ENCODE peak calls at places on chromosomes 13 and 19, in six cellular contexts. One of them, this sample, is unnamed.

GRCh38 chr19:18023596-18024212 is 15.7 kb downstream of the ARRDC2 start:
- DNase-seq in GM19239: no peak
- DNase-seq in caudate nucleus: no peak
- DNase-seq in stimulated activated CD4-positive, alpha-beta T cell treated with anti-CD3 and anti-CD28 coated beads, Interleukin-4, amount 100 ng/mL, for 4 hours: no peak
- DNase-seq in WTC11: no peak
- DNase-seq in GM23338: no peak
- DNase-seq in this sample: peak

GRCh38 chr19:55777528-55777927 is 8.6 kb downstream of the RFPL4AL1 start:
- DNase-seq in GM19239: no peak
- DNase-seq in GM23338: peak
- DNase-seq in stimulated activated CD4-positive, alpha-beta T cell treated with anti-CD3 and anti-CD28 coated beads, Interleukin-4, amount 100 ng/mL, for 4 hours: no peak
- DNase-seq in caudate nucleus: no peak
- DNase-seq in WTC11: peak
- DNase-seq in this sample: no peak

GRCh38 chr19:40356681-40357595 is 8.4 kb downstream of the PLD3 start:
- DNase-seq in WTC11: no peak
- DNase-seq in stimulated activated CD4-positive, alpha-beta T cell treated with anti-CD3 and anti-CD28 coated beads, Interleukin-4, amount 100 ng/mL, for 4 hours: no peak
- DNase-seq in caudate nucleus: no peak
- DNase-seq in GM19239: no peak
- DNase-seq in GM23338: no peak
- DNase-seq in this sample: no peak

GRCh38 chr19:11736696-11737095 is 2.0 kb downstream of the ZNF823 start:
- DNase-seq in WTC11: no peak
- DNase-seq in caudate nucleus: no peak
- DNase-seq in GM19239: peak
- DNase-seq in GM23338: peak
- DNase-seq in stimulated activated CD4-positive, alpha-beta T cell treated with anti-CD3 and anti-CD28 coated beads, Interleukin-4, amount 100 ng/mL, for 4 hours: no peak
- DNase-seq in this sample: no peak

GRCh38 chr19:15379996-15380647 is 535 bp upstream of the AKAP8 start:
- DNase-seq in GM23338: peak
- DNase-seq in GM19239: no peak
- DNase-seq in WTC11: peak
- DNase-seq in stimulated activated CD4-positive, alpha-beta T cell treated with anti-CD3 and anti-CD28 coated beads, Interleukin-4, amount 100 ng/mL, for 4 hours: no peak
- DNase-seq in caudate nucleus: no peak
- DNase-seq in this sample: no peak

GRCh38 chr13:50006426-50007135 is 8.7 kb upstream of the KCNRG start:
- DNase-seq in GM23338: no peak
- DNase-seq in WTC11: no peak
- DNase-seq in GM19239: no peak
- DNase-seq in caudate nucleus: no peak
- DNase-seq in stimulated activated CD4-positive, alpha-beta T cell treated with anti-CD3 and anti-CD28 coated beads, Interleukin-4, amount 100 ng/mL, for 4 hours: no peak
- DNase-seq in this sample: no peak

GRCh38 chr19:8052464-8052859 is at the start of gene CCL25:
- DNase-seq in GM19239: no peak
- DNase-seq in WTC11: no peak
- DNase-seq in caudate nucleus: no peak
- DNase-seq in stimulated activated CD4-positive, alpha-beta T cell treated with anti-CD3 and anti-CD28 coated beads, Interleukin-4, amount 100 ng/mL, for 4 hours: no peak
- DNase-seq in GM23338: no peak
- DNase-seq in this sample: no peak

GRCh38 chr13:96090240-96091101 is 564 bp downstream of the HS6ST3 start:
- DNase-seq in GM19239: peak
- DNase-seq in stimulated activated CD4-positive, alpha-beta T cell treated with anti-CD3 and anti-CD28 coated beads, Interleukin-4, amount 100 ng/mL, for 4 hours: no peak
- DNase-seq in WTC11: peak
- DNase-seq in GM23338: peak
- DNase-seq in caudate nucleus: no peak
- DNase-seq in this sample: no peak

GRCh38 chr13:109408596-109409382 is 377.6 kb downstream of the IRS2 start:
- DNase-seq in GM19239: no peak
- DNase-seq in stimulated activated CD4-positive, alpha-beta T cell treated with anti-CD3 and anti-CD28 coated beads, Interleukin-4, amount 100 ng/mL, for 4 hours: no peak
- DNase-seq in GM23338: no peak
- DNase-seq in caudate nucleus: no peak
- DNase-seq in WTC11: no peak
- DNase-seq in this sample: no peak

GRCh38 chr19:1855040-1855827 is 7.0 kb upstream of the REXO1 start:
- DNase-seq in WTC11: peak
- DNase-seq in GM19239: peak
- DNase-seq in stimulated activated CD4-positive, alpha-beta T cell treated with anti-CD3 and anti-CD28 coated beads, Interleukin-4, amount 100 ng/mL, for 4 hours: peak
- DNase-seq in caudate nucleus: no peak
- DNase-seq in GM23338: peak
- DNase-seq in this sample: peak

GRCh38 chr19:42099336-42099925 is 23.5 kb downstream of the ZNF574 start:
- DNase-seq in stimulated activated CD4-positive, alpha-beta T cell treated with anti-CD3 and anti-CD28 coated beads, Interleukin-4, amount 100 ng/mL, for 4 hours: no peak
- DNase-seq in WTC11: no peak
- DNase-seq in GM19239: no peak
- DNase-seq in GM23338: no peak
- DNase-seq in caudate nucleus: no peak
- DNase-seq in this sample: no peak

GRCh38 chr19:49801966-49802661 is 11.0 kb downstream of the FUZ start:
- DNase-seq in caudate nucleus: peak
- DNase-seq in GM23338: peak
- DNase-seq in GM19239: no peak
- DNase-seq in WTC11: peak
- DNase-seq in stimulated activated CD4-positive, alpha-beta T cell treated with anti-CD3 and anti-CD28 coated beads, Interleukin-4, amount 100 ng/mL, for 4 hours: no peak
- DNase-seq in this sample: no peak

GRCh38 chr13:75691183-75691582 is 55.1 kb downstream of the LMO7 start:
- DNase-seq in stimulated activated CD4-positive, alpha-beta T cell treated with anti-CD3 and anti-CD28 coated beads, Interleukin-4, amount 100 ng/mL, for 4 hours: no peak
- DNase-seq in GM23338: no peak
- DNase-seq in caudate nucleus: no peak
- DNase-seq in WTC11: no peak
- DNase-seq in GM19239: no peak
- DNase-seq in this sample: no peak

GRCh38 chr19:18910801-18911436 is 8.3 kb downstream of the COPE start:
- DNase-seq in stimulated activated CD4-positive, alpha-beta T cell treated with anti-CD3 and anti-CD28 coated beads, Interleukin-4, amount 100 ng/mL, for 4 hours: no peak
- DNase-seq in GM23338: no peak
- DNase-seq in WTC11: no peak
- DNase-seq in GM19239: no peak
- DNase-seq in caudate nucleus: no peak
- DNase-seq in this sample: no peak

GRCh38 chr19:6707011-6707657 is 13.3 kb downstream of the C3 start:
- DNase-seq in GM19239: no peak
- DNase-seq in stimulated activated CD4-positive, alpha-beta T cell treated with anti-CD3 and anti-CD28 coated beads, Interleukin-4, amount 100 ng/mL, for 4 hours: no peak
- DNase-seq in caudate nucleus: no peak
- DNase-seq in WTC11: no peak
- DNase-seq in GM23338: no peak
- DNase-seq in this sample: no peak

GRCh38 chr13:77861716-77862115 is 56.9 kb downstream of the EDNRB start:
- DNase-seq in GM19239: no peak
- DNase-seq in stimulated activated CD4-positive, alpha-beta T cell treated with anti-CD3 and anti-CD28 coated beads, Interleukin-4, amount 100 ng/mL, for 4 hours: no peak
- DNase-seq in WTC11: no peak
- DNase-seq in GM23338: no peak
- DNase-seq in caudate nucleus: no peak
- DNase-seq in this sample: no peak

GRCh38 chr19:1247747-1248453 is 483 bp upstream of the MIDN start:
- DNase-seq in WTC11: peak
- DNase-seq in GM19239: no peak
- DNase-seq in stimulated activated CD4-positive, alpha-beta T cell treated with anti-CD3 and anti-CD28 coated beads, Interleukin-4, amount 100 ng/mL, for 4 hours: peak
- DNase-seq in GM23338: peak
- DNase-seq in caudate nucleus: no peak
- DNase-seq in this sample: peak

GRCh38 chr19:37334179-37335071 is 36.5 kb upstream of the ZNF527 start:
- DNase-seq in GM19239: peak
- DNase-seq in caudate nucleus: peak
- DNase-seq in WTC11: peak
- DNase-seq in stimulated activated CD4-positive, alpha-beta T cell treated with anti-CD3 and anti-CD28 coated beads, Interleukin-4, amount 100 ng/mL, for 4 hours: peak
- DNase-seq in GM23338: peak
- DNase-seq in this sample: peak

GRCh38 chr13:72782717-72783116 is 784 bp downstream of the PIBF1 start:
- DNase-seq in GM19239: no peak
- DNase-seq in caudate nucleus: no peak
- DNase-seq in GM23338: no peak
- DNase-seq in WTC11: no peak
- DNase-seq in stimulated activated CD4-positive, alpha-beta T cell treated with anti-CD3 and anti-CD28 coated beads, Interleukin-4, amount 100 ng/mL, for 4 hours: no peak
- DNase-seq in this sample: no peak

GRCh38 chr13:112510002-112510780 is 77.8 kb downstream of the TUBGCP3 start:
- DNase-seq in GM19239: no peak
- DNase-seq in GM23338: peak
- DNase-seq in stimulated activated CD4-positive, alpha-beta T cell treated with anti-CD3 and anti-CD28 coated beads, Interleukin-4, amount 100 ng/mL, for 4 hours: no peak
- DNase-seq in caudate nucleus: no peak
- DNase-seq in WTC11: peak
- DNase-seq in this sample: peak

This sample was measured in T-helper 2 cell.